ENCODE peak calls at places on chromosomes 4 and X, in five cellular contexts. One of them, this sample, is unnamed. For H3K9me3, the result is how much of the 10 kb centered on the place peaks cover.

GRCh38 chrX:19990225-19990518 is 689 bp downstream of the BCLAF3 start:
- DNase-seq in MM.1S: peak
- DNase-seq in GM12878: no peak
- DNase-seq in astrocyte: no peak
- DNase-seq in K562: no peak
- DNase-seq in this sample: no peak

GRCh38 chr4:113350576-113350975 is 301.1 kb downstream of the ANK2 start:
- DNase-seq in MM.1S: peak
- DNase-seq in GM12878: peak
- DNase-seq in astrocyte: no peak
- DNase-seq in K562: no peak
- DNase-seq in this sample: no peak

GRCh38 chrX:71998836-71999509 is 88.3 kb downstream of the NHSL2 start:
- DNase-seq in MM.1S: peak
- DNase-seq in GM12878: no peak
- DNase-seq in astrocyte: no peak
- DNase-seq in K562: peak
- DNase-seq in this sample: no peak

GRCh38 chr4:107333518-107333917 is 297.4 kb upstream of the DKK2 start:
- DNase-seq in MM.1S: no peak
- DNase-seq in GM12878: no peak
- DNase-seq in astrocyte: peak
- DNase-seq in K562: no peak
- DNase-seq in this sample: no peak

GRCh38 chrX:39152106-39152649 is 350.9 kb downstream of the MID1IP1 start:
- DNase-seq in MM.1S: no peak
- DNase-seq in GM12878: no peak
- DNase-seq in astrocyte: no peak
- DNase-seq in K562: peak
- DNase-seq in this sample: no peak

GRCh38 chr4:121758896-121759568 is 5.9 kb downstream of the SMIM43 start:
- DNase-seq in MM.1S: no peak
- DNase-seq in GM12878: no peak
- DNase-seq in astrocyte: no peak
- DNase-seq in K562: no peak
- DNase-seq in this sample: no peak

GRCh38 chr4:96016615-96017299 is 176.9 kb downstream of the PDHA2 start:
- DNase-seq in MM.1S: peak
- DNase-seq in GM12878: no peak
- DNase-seq in astrocyte: peak
- DNase-seq in K562: no peak
- DNase-seq in this sample: no peak

GRCh38 chr4:110088670-110089069 is 109.7 kb downstream of the ELOVL6 start:
- DNase-seq in MM.1S: peak
- DNase-seq in GM12878: peak
- DNase-seq in astrocyte: peak
- DNase-seq in K562: no peak
- DNase-seq in this sample: no peak

GRCh38 chrX:46649421-46650260 is 76.1 kb downstream of the CHST7 start:
- DNase-seq in MM.1S: peak
- DNase-seq in GM12878: no peak
- DNase-seq in astrocyte: no peak
- DNase-seq in K562: no peak
- DNase-seq in this sample: no peak
- H3K27ac ChIP-seq in MM.1S: peak
- H3K27ac ChIP-seq in GM12878: no peak
- H3K27ac ChIP-seq in astrocyte: no peak
- H3K27ac ChIP-seq in K562: no peak
- H3K27ac ChIP-seq in this sample: peak

DNA sequence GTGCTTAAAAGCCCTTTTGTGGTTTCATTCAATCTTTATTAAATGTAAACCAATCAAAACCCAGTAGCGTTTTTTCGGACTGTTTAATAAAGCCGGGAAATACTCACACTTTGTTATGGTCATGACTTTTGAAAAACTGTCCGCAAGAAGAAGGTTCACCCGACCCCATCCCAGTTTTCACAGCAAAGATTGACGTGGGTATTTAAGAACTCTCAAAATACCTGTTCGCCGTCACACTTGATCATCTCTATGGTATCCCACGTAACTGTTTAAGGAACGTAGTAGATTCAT is 20.9 kb downstream of the ETDB start:
- DNase-seq in MM.1S: no peak
- DNase-seq in GM12878: no peak
- DNase-seq in astrocyte: no peak
- DNase-seq in K562: no peak
- DNase-seq in this sample: no peak
- TF ChIP-seq EZH2 in MM.1S: no peak
- TF ChIP-seq EZH2 in GM12878: no peak
- TF ChIP-seq EZH2 in astrocyte: no peak
- TF ChIP-seq EZH2 in K562: no peak
- TF ChIP-seq EZH2 in this sample: no peak

GRCh38 chr4:946517-947471 is 14.5 kb downstream of the TMEM175 start:
- DNase-seq in MM.1S: no peak
- DNase-seq in GM12878: no peak
- DNase-seq in astrocyte: no peak
- DNase-seq in K562: no peak
- DNase-seq in this sample: no peak
- H3K9me3 ChIP-seq in MM.1S: under half
- H3K9me3 ChIP-seq in GM12878: under half
- H3K9me3 ChIP-seq in astrocyte: under half
- H3K9me3 ChIP-seq in K562: under half
- H3K9me3 ChIP-seq in this sample: under half

DNA sequence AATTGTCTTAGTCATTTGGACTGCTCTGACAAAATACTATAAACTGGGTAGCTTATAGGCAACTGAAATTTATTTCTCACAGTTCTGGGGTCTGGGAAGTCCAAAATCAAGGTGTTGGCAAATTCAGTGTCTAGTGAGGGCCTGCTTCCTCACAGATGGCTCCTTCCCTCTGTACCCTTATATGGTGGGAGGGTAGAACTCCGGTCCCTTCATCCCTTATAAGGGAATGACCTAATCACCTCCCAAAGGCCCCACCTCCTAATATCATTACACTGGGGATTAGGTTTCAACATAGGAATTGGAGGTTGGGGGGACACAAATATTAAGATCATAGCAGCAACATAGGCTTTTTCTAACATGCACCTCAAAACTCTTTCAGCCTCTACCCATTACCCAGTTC is 7.3 kb upstream of the TBC1D25 start:
- DNase-seq in MM.1S: no peak
- DNase-seq in GM12878: no peak
- DNase-seq in astrocyte: no peak
- DNase-seq in K562: no peak
- DNase-seq in this sample: no peak
- H3K27ac ChIP-seq in MM.1S: no peak
- H3K27ac ChIP-seq in GM12878: no peak
- H3K27ac ChIP-seq in astrocyte: peak
- H3K27ac ChIP-seq in K562: peak
- H3K27ac ChIP-seq in this sample: no peak

GRCh38 chr4:153243464-153243863 is 39.2 kb downstream of the TRIM2 start:
- DNase-seq in MM.1S: no peak
- DNase-seq in GM12878: no peak
- DNase-seq in astrocyte: no peak
- DNase-seq in K562: no peak
- DNase-seq in this sample: no peak
- TF ChIP-seq EZH2 in MM.1S: no peak
- TF ChIP-seq EZH2 in GM12878: no peak
- TF ChIP-seq EZH2 in astrocyte: no peak
- TF ChIP-seq EZH2 in K562: no peak
- TF ChIP-seq EZH2 in this sample: no peak

DNA sequence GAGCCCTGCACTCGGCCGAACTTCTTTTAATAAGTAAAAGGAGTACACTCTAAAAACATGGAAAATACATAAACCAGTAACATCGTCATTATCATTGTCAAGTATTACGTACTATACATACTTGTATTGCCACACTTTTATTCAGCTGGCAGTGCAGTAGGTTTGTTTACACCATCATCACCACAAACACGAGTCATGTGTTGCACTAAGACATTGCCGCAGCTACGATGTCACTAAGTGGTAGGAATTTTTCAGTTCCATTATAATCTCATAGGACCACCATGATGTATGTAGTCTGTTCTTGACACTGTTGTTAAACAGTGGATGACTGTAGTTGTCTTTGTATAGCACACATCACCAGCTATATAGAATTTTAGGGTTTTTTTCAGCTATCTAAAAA is 48.0 kb upstream of the TMEM131L start:
- DNase-seq in MM.1S: no peak
- DNase-seq in GM12878: no peak
- DNase-seq in astrocyte: no peak
- DNase-seq in K562: no peak
- DNase-seq in this sample: no peak
- H3K9me3 ChIP-seq in MM.1S: under half
- H3K9me3 ChIP-seq in GM12878: under half
- H3K9me3 ChIP-seq in astrocyte: under half
- H3K9me3 ChIP-seq in K562: under half
- H3K9me3 ChIP-seq in this sample: under half

GRCh38 chr4:181896609-181897008 is 346.6 kb upstream of the TENM3 start:
- DNase-seq in MM.1S: no peak
- DNase-seq in GM12878: no peak
- DNase-seq in astrocyte: peak
- DNase-seq in K562: no peak
- DNase-seq in this sample: no peak

GRCh38 chr4:181897935-181898334 is 345.3 kb upstream of the TENM3 start:
- DNase-seq in MM.1S: no peak
- DNase-seq in GM12878: no peak
- DNase-seq in astrocyte: peak
- DNase-seq in K562: no peak
- DNase-seq in this sample: no peak
- H3K27ac ChIP-seq in MM.1S: no peak
- H3K27ac ChIP-seq in GM12878: no peak
- H3K27ac ChIP-seq in astrocyte: no peak
- H3K27ac ChIP-seq in K562: no peak
- H3K27ac ChIP-seq in this sample: no peak

GRCh38 chrX:23334536-23334870 is at the start of gene PTCHD1:
- DNase-seq in MM.1S: no peak
- DNase-seq in GM12878: no peak
- DNase-seq in astrocyte: no peak
- DNase-seq in K562: no peak
- DNase-seq in this sample: no peak

GRCh38 chrX:23333842-23334535 is 660 bp upstream of the PTCHD1 start:
- DNase-seq in MM.1S: no peak
- DNase-seq in GM12878: no peak
- DNase-seq in astrocyte: no peak
- DNase-seq in K562: no peak
- DNase-seq in this sample: no peak

GRCh38 chrX:23331701-23332100 is 2.9 kb upstream of the PTCHD1 start:
- DNase-seq in MM.1S: no peak
- DNase-seq in GM12878: no peak
- DNase-seq in astrocyte: no peak
- DNase-seq in K562: no peak
- DNase-seq in this sample: no peak

GRCh38 chrX:23332888-23333821 is 1.5 kb upstream of the PTCHD1 start:
- DNase-seq in MM.1S: no peak
- DNase-seq in GM12878: no peak
- DNase-seq in astrocyte: no peak
- DNase-seq in K562: no peak
- DNase-seq in this sample: no peak

DNA sequence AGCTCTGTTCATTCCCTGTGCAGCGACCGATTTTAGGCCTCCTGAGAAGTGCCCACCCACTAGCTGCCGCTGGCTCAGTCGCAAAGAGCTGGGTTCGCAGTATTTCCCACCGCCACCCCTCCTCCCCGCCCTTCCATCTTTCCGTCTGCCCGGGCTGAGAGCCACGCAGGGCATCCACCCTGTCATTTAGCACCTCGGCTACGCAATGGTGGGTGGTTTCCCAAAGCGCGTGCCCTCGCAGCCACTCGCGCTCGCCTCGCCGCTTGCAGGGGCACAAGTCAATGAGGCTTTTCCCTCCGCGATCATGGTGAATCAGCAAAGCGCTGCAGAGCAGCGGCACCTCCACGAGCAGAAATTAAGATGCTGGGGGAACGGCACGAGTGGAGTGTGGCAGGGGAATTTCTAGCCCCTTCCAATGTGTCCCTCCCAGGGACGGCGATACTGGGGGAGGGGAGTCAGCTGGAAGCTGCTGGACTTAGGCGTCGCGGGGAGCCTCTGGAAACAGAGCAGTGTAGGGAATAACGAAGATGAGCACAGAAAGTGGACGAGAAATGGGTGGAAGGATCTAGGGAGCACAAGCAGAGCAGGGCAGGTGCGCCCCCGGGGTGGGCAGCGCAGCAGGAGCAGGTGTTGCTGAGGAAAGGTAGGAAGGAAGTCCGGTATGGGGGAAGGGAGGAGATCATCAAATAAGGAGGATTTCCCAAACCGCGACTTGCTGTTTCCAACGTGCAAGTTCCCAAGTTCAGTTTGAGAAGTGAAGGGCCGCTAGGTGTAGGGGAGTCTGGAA is 2.4 kb upstream of the PTCHD1 start:
- DNase-seq in MM.1S: no peak
- DNase-seq in GM12878: no peak
- DNase-seq in astrocyte: no peak
- DNase-seq in K562: no peak
- DNase-seq in this sample: no peak
- TF ChIP-seq EZH2 in MM.1S: no peak
- TF ChIP-seq EZH2 in GM12878: no peak
- TF ChIP-seq EZH2 in astrocyte: peak
- TF ChIP-seq EZH2 in K562: no peak
- TF ChIP-seq EZH2 in this sample: no peak